ENCODE peak calls at places on chromosomes 16 and 17, in seven cellular contexts. P is GM12878, N is WTC11, T is A549, M is H1, R is HCT116, H is K562. W is an unnamed sample.

GRCh38 chr17:50899005-50899460 is 32.9 kb upstream of the TOB1 start:
- DNase-seq in R (no peak), P (no peak), T (no peak), N (no peak), M (no peak), H (no peak), W (no peak)

GRCh38 chr16:15593235-15593634 is 49.7 kb downstream of the MARF1 start:
- DNase-seq in P (no peak), R (no peak), M (no peak), N (no peak), H (no peak), T (no peak), W (no peak)

GRCh38 chr17:78674595-78675315 is 97.6 kb upstream of the DNAH17 start:
- DNase-seq in M (peak; percentile 64), R (no peak), P (no peak), N (peak; percentile 53), T (no peak), H (peak; percentile 42), W (no peak)

GRCh38 chr16:82192665-82193064 is 22.6 kb upstream of the MPHOSPH6 start:
- DNase-seq in H (no peak), N (no peak), P (no peak), T (no peak), M (no peak), R (no peak), W (peak; percentile 86)

GRCh38 chr16:16158741-16159374 is 64.4 kb downstream of the ABCC6 start:
- DNase-seq in P (no peak), M (no peak), H (no peak), T (no peak), R (no peak), N (no peak), W (no peak)

GRCh38 chr17:51422634-51423033 is 162.3 kb downstream of the UTP18 start:
- DNase-seq in T (peak; percentile 75), R (no peak), M (no peak), H (no peak), N (no peak), P (no peak), W (no peak)

GRCh38 chr16:80932725-80933124 is 74.0 kb downstream of the CMC2 start:
- DNase-seq in N (no peak), P (no peak), T (peak; percentile 37), R (no peak), M (no peak), H (no peak), W (peak; percentile 99)

GRCh38 chr16:81694494-81695285 is 84.4 kb upstream of the PLCG2 start:
- DNase-seq in T (no peak), P (no peak), M (no peak), R (no peak), H (no peak), N (no peak), W (peak; percentile 92)

DNA sequence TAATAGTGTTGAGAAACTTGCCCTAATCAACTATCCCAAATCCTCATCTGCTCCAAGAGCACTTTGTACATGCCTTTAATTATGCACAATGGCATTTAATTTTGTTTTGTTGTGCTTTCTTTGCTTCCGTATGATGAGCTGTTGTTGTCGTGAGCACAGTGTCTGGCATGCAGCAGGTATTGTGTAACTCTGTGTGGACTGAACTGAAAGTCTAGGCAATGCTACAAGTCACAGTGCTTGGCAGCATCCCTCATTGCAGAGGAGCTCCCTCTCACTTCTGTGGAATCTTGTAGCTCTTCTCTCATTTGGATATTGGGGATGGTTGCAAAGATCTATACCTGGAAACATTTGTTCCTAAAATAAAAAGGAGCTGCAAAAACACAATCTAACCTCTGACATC is 502.2 kb upstream of the CA10 start:
- DNase-seq in T (no peak), R (no peak), H (no peak), P (no peak), M (no peak), N (no peak), W (no peak)
- TF ChIP-seq MAX in T (no peak), R (no peak), H (no peak), P (no peak), M (no peak), N (no peak), W (no peak)

DNA sequence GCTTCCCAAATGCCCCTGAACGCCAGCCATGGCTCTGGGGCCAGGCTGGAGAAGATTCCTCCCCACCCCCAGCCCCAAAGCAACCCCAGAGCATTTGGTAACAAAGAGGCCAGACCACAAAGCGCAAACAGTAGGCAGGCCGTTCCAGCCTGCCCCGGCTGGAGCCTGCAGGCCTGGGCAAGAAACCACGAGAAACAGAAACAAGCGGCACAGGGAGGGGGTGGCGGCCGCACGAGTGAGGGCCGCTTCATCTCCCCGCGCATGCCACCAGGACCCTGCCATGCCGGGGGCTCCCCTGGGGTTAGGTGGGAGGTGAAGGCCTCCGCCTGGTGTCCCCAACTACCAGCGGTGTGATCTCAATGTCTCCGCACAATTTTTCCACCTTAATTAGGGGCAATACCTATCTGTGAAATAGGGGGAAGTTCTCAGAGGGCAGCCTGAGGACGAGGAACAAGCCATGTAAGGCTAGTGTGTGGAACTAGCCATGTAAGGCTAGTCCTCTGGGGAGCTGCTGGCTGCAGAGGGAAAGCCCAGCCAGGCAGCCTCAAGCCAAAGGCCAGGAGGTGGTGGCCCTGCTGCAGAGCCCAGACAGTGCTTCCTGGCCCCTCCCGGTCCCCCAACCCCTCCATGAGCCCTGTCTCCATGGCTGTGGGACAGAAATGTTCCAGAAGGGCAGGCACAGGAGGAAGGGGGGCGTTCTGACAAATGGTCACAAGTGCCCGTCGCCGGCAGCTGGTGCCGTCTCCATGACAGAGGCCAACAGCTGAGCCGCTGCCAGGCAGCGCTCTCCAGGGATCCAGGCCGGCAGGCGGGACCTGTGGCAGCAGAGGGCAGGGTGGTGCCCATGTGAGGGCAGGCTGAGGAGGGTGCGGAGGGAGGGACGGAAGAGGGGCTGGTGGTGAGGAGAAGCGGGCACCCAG is 14.5 kb upstream of the MTSS2 start:
- DNase-seq in H (no peak), N (no peak), M (no peak), T (no peak), P (no peak), R (no peak), W (no peak)
- TF ChIP-seq MAX in H (no peak), N (no peak), M (no peak), T (no peak), P (no peak), R (no peak), W (no peak)

GRCh38 chr17:6366144-6366755 is 68.7 kb downstream of the AIPL1 start:
- DNase-seq in R (peak; percentile 53), H (no peak), P (no peak), M (peak; percentile 38), T (no peak), N (peak; percentile 23), W (no peak)
- TF ChIP-seq MAX in R (no peak), H (no peak), P (no peak), M (no peak), T (no peak), N (no peak), W (no peak)

GRCh38 chr16:67001726-67002125 is 13.3 kb downstream of the CES4A start:
- DNase-seq in R (no peak), P (no peak), M (no peak), N (no peak), T (no peak), H (no peak), W (no peak)

GRCh38 chr16:67011274-67011673 is 17.7 kb upstream of the CBFB start:
- DNase-seq in M (no peak), H (no peak), N (no peak), T (no peak), R (no peak), P (no peak), W (no peak)

GRCh38 chr16:67001159-67001486 is 12.7 kb downstream of the CES4A start:
- DNase-seq in P (no peak), H (no peak), M (no peak), N (no peak), T (no peak), R (no peak), W (no peak)

GRCh38 chr16:67009158-67009557 is 19.8 kb upstream of the CBFB start:
- DNase-seq in N (no peak), H (no peak), R (no peak), M (no peak), T (no peak), P (no peak), W (no peak)

DNA sequence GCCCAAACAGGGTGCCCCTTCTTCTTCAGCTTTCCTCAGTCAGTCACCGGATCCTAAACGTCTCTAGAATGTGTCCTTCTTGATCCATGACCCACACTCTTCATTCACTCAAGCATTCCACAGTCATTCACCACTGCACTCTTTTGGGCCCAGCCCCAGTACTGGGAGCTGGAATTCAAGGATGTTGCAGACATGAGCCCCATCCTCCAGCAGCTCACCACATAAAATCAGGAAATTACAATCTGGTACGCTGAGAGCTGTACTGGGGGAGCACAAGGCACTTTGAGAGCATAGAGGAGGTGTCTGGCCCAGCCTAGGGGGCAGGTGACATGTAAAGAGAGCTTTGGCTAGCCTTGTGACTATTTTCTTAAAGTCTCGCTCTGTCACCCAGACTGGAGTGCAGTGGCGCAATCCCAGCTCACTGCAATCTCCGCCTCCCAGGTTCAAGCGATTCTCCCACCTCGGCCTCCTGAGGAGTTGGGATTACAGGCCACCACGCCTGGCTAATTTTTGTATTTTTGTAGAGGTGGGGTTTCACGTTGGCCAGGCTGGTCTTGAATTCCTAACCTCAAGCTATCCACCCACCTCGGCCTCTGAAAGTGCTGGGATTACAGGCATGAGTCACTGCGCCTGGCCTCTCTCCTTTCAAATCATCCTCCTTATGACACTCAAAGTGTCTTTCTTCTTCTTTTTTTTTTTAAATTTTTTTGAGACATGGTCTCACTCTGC is 18.7 kb downstream of the CES4A start:
- DNase-seq in R (no peak), T (no peak), N (no peak), P (no peak), H (no peak), M (no peak), W (no peak)
- TF ChIP-seq MAX in R (no peak), T (no peak), N (no peak), P (no peak), H (no peak), M (no peak), W (no peak)

GRCh38 chr16:85431431-85432124 is 181.5 kb upstream of the GSE1 start:
- DNase-seq in N (peak; percentile 10), T (no peak), H (no peak), R (no peak), M (peak; percentile 46), P (no peak), W (no peak)
- TF ChIP-seq MAX in N (no peak), T (no peak), H (no peak), R (no peak), M (no peak), P (no peak), W (no peak)

GRCh38 chr16:64615647-64616280 is 506.1 kb downstream of the CDH11 start:
- DNase-seq in M (peak; percentile 63), N (peak; percentile 68), R (no peak), T (no peak), P (no peak), H (no peak), W (no peak)

GRCh38 chr16:64627288-64627687 is 494.6 kb downstream of the CDH11 start:
- DNase-seq in M (peak; percentile 49), H (no peak), N (peak; percentile 31), P (no peak), R (no peak), T (no peak), W (no peak)

GRCh38 chr16:64626771-64627170 is 495.1 kb downstream of the CDH11 start:
- DNase-seq in N (no peak), T (no peak), P (no peak), R (no peak), H (no peak), M (no peak), W (no peak)

GRCh38 chr16:64621616-64622015 is 500.2 kb downstream of the CDH11 start:
- DNase-seq in H (no peak), M (no peak), T (no peak), R (no peak), N (no peak), P (no peak), W (no peak)
- TF ChIP-seq MAX in H (no peak), M (no peak), T (no peak), R (no peak), N (no peak), P (no peak), W (no peak)

GRCh38 chr16:51050379-51050710 is 100.7 kb downstream of the SALL1 start:
- DNase-seq in H (no peak), M (no peak), T (no peak), R (no peak), P (no peak), N (no peak), W (no peak)
- TF ChIP-seq MAX in H (no peak), M (no peak), T (no peak), R (no peak), P (no peak), N (no peak), W (no peak)